ENCODE peak calls at places on chromosomes 11 and 22, in seven cellular contexts. H is lower lobe of right lung, O is HAP-1, S is colonic mucosa, K is HepG2, V is GM06990, T is OCI-LY7. N is an unnamed sample.

GRCh38 chr22:46646531-46647211 is 26.5 kb downstream of the GRAMD4 start:
- DNase-seq in H (no peak), O (no peak), S (peak), K (peak), V (no peak), T (no peak), N (no peak)

GRCh38 chr11:112526699-112527410 is 266.2 kb upstream of the PLET1 start:
- DNase-seq in H (no peak), O (no peak), S (no peak), K (no peak), V (no peak), T (no peak), N (no peak)

GRCh38 chr11:69963533-69964246 is 114.4 kb upstream of the ANO1 start:
- DNase-seq in H (no peak), O (no peak), S (no peak), K (no peak), V (no peak), T (no peak), N (no peak)

GRCh38 chr11:3202759-3203158 is 15.9 kb downstream of the MRGPRG start:
- DNase-seq in H (no peak), O (no peak), S (no peak), K (no peak), V (no peak), T (no peak), N (no peak)

GRCh38 chr11:27857014-27857413 is 156.8 kb upstream of the BDNF start:
- DNase-seq in H (no peak), O (no peak), S (no peak), K (no peak), V (peak), T (peak), N (no peak)

GRCh38 chr11:61815790-61816735 is 740 bp downstream of the FADS1 start:
- DNase-seq in H (peak), O (peak), S (peak), K (peak), V (peak), T (no peak), N (no peak)

GRCh38 chr11:76648061-76648460 is 22.5 kb downstream of the LRRC32 start:
- DNase-seq in H (no peak), O (no peak), S (no peak), K (no peak), V (no peak), T (no peak), N (no peak)

GRCh38 chr11:75238595-75239245 is 1.9 kb upstream of the TPBGL start:
- DNase-seq in H (no peak), O (no peak), S (no peak), K (no peak), V (no peak), T (no peak), N (no peak)

GRCh38 chr11:11657101-11657935 is 35.5 kb upstream of the GALNT18 start:
- DNase-seq in H (no peak), O (no peak), S (no peak), K (no peak), V (no peak), T (no peak), N (no peak)

GRCh38 chr11:104665631-104666030 is 232.6 kb downstream of the CASP12 start:
- DNase-seq in H (no peak), O (no peak), S (no peak), K (no peak), V (no peak), T (no peak), N (peak)

GRCh38 chr11:9002920-9003572 is 755 bp downstream of the NRIP3 start:
- DNase-seq in H (no peak), O (no peak), S (no peak), K (no peak), V (no peak), T (no peak), N (no peak)

GRCh38 chr11:114200351-114200750 is 95.8 kb upstream of the NNMT start:
- DNase-seq in H (no peak), O (no peak), S (no peak), K (no peak), V (no peak), T (no peak), N (no peak)

GRCh38 chr11:73729594-73730206 is 31.2 kb downstream of the RAB6A start:
- DNase-seq in H (no peak), O (peak), S (no peak), K (peak), V (no peak), T (peak), N (no peak)

GRCh38 chr11:131302831-131303230 is 67.6 kb upstream of the NTM start:
- DNase-seq in H (no peak), O (no peak), S (no peak), K (no peak), V (no peak), T (no peak), N (peak)

GRCh38 chr11:115220881-115221280 is 283.3 kb downstream of the CADM1 start:
- DNase-seq in H (no peak), O (no peak), S (no peak), K (no peak), V (no peak), T (no peak), N (no peak)

GRCh38 chr22:21657361-21658118 is 8.3 kb upstream of the PPIL2 start:
- DNase-seq in H (peak), O (peak), S (peak), K (peak), V (peak), T (peak), N (no peak)

GRCh38 chr22:45212992-45213751 is 27.5 kb downstream of the KIAA0930 start:
- DNase-seq in H (peak), O (no peak), S (no peak), K (no peak), V (no peak), T (no peak), N (no peak)

GRCh38 chr11:74720596-74721478 is 10.4 kb downstream of the CHRDL2 start:
- DNase-seq in H (peak), O (peak), S (peak), K (no peak), V (no peak), T (no peak), N (no peak)

GRCh38 chr11:8717876-8718753 is 35.5 kb downstream of the RPL27A start:
- DNase-seq in H (no peak), O (no peak), S (no peak), K (peak), V (peak), T (no peak), N (peak)

GRCh38 chr11:17014321-17014773 is at the start of gene PLEKHA7:
- DNase-seq in H (no peak), O (no peak), S (peak), K (peak), V (no peak), T (no peak), N (no peak)

GRCh38 chr11:131640320-131640719 is 269.9 kb downstream of the NTM start:
- DNase-seq in H (no peak), O (no peak), S (no peak), K (no peak), V (no peak), T (no peak), N (no peak)

GRCh38 chr11:1072821-1073231 is 1.8 kb upstream of the MUC2 start:
- DNase-seq in H (no peak), O (no peak), S (no peak), K (no peak), V (no peak), T (no peak), N (no peak)

GRCh38 chr11:125072961-125073590 is 10.0 kb downstream of the SLC37A2 start:
- DNase-seq in H (peak), O (no peak), S (no peak), K (no peak), V (no peak), T (no peak), N (no peak)

GRCh38 chr11:65833297-65834030 is at the start of gene SNX32:
- DNase-seq in H (peak), O (peak), S (peak), K (no peak), V (peak), T (no peak), N (peak)
- H3K4me3 ChIP-seq in H (peak), O (peak), S (peak), K (no peak), V (peak), T (no peak), N (peak)

DNA sequence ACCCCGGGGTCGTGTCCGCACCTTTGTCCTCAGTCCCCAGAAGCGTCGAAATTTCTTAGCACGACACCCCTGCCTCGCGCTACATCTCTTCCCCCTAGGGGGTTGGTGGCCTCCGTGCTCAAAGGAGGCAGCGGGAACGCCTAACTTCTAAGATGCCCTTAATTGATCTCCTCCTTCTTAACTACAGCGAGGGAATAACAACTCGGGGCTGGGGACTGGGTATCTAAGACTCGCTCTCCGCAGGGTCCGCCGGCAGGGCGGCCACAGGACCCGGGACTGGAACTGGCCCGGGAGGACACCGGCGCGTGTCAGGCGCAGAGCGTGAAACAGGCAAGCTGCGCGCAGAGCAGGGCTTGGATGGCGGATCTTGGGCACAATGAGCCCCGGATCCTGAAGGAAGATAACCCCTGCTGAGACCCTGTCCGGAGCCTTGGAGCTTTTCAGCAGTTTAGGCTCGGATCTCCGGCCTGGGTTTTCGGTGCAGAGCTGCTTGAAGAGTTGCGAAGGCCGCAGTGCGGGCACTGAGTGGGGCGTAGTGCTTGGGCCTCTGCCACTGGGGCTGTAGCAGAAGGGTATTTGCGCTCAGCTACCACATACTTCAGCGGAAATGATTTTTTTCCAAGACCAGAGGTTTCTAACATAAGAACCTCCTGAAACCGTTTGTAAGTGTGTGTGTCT is 2.0 kb upstream of the CALCA start:
- DNase-seq in H (no peak), O (no peak), S (no peak), K (no peak), V (peak), T (no peak), N (no peak)
- H3K4me3 ChIP-seq in H (peak), O (no peak), S (peak), K (no peak), V (no peak), T (no peak), N (peak)

DNA sequence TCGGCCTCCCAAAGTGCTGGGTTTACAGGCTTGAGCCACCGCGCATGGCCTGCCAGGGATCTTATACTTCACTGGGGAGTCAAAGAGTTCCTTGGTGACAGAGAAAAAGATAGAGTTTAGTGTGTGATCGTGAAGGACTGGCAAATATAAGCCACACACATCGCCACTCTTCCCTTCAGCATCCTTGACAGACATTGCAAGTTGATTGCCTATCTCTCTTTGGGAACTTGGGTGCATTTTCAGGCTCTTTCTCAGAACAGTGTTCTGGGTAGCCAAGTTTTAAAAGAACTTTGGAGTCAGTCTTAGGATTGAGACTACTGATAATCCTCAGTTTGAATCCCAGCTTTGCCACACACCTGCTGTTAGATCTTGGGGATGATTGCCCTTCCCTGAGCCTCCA is 19.8 kb downstream of the MIAT start:
- DNase-seq in H (no peak), O (no peak), S (no peak), K (no peak), V (no peak), T (no peak), N (no peak)
- H3K4me3 ChIP-seq in H (no peak), O (no peak), S (no peak), K (no peak), V (no peak), T (no peak), N (no peak)

GRCh38 chr11:46302866-46303265 is 25.4 kb downstream of the CREB3L1 start:
- DNase-seq in H (no peak), O (no peak), S (no peak), K (no peak), V (peak), T (peak), N (no peak)

GRCh38 chr11:46298699-46299424 is 21.4 kb downstream of the CREB3L1 start:
- DNase-seq in H (no peak), O (no peak), S (no peak), K (no peak), V (no peak), T (no peak), N (no peak)

GRCh38 chr11:46296520-46297448 is 19.3 kb downstream of the CREB3L1 start:
- DNase-seq in H (no peak), O (no peak), S (no peak), K (no peak), V (no peak), T (no peak), N (peak)

GRCh38 chr11:46300270-46300669 is 22.8 kb downstream of the CREB3L1 start:
- DNase-seq in H (no peak), O (no peak), S (no peak), K (no peak), V (no peak), T (no peak), N (no peak)

DNA sequence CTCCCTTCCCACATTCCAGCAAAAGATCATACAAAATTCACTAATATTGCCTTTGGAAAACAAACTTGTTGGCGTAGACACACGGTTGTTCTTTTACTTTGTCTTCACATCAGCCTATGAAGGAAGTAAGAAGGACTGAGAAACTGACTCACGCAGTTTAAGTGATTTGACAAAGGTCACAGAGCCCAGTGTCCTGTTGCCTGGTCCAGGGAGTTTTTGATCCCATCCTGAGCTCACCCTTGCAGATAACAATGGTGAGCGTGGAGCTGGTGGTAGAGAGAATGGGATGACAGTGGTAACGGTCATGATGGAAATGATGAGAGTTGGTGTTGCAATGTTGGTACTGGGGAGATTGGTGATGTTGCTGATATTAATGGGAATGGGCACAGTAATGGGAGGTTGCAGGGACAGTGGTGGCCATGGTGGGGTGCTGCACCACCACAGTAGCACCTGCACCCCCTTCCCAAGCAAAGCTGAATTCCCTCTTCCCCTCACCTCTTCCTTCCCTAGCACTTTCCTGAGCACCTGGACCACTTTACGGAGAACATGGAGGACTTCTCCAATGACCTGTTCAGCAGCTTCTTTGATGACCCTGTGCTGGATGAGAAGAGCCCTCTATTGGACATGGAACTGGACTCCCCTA is 22.1 kb downstream of the CREB3L1 start:
- DNase-seq in H (no peak), O (no peak), S (no peak), K (no peak), V (no peak), T (no peak), N (no peak)
- H3K4me3 ChIP-seq in H (no peak), O (no peak), S (no peak), K (no peak), V (no peak), T (no peak), N (no peak)

GRCh38 chr22:42933783-42934144 is 76.7 kb upstream of the ARFGAP3 start:
- DNase-seq in H (no peak), O (no peak), S (no peak), K (peak), V (no peak), T (no peak), N (peak)
- H3K4me3 ChIP-seq in H (no peak), O (no peak), S (no peak), K (no peak), V (peak), T (peak), N (peak)

GRCh38 chr22:34319346-34319745 is 399.1 kb upstream of the LARGE1 start:
- DNase-seq in H (no peak), O (no peak), S (no peak), K (no peak), V (no peak), T (no peak), N (no peak)
- H3K4me3 ChIP-seq in H (no peak), O (no peak), S (no peak), K (no peak), V (no peak), T (no peak), N (no peak)

GRCh38 chr22:23789121-23789520 is 2.4 kb downstream of the SMARCB1 start:
- DNase-seq in H (no peak), O (no peak), S (no peak), K (no peak), V (no peak), T (no peak), N (no peak)

GRCh38 chr22:23787600-23787896 is 782 bp downstream of the SMARCB1 start:
- DNase-seq in H (no peak), O (no peak), S (no peak), K (no peak), V (no peak), T (no peak), N (no peak)

GRCh38 chr22:23786261-23786710 is 480 bp upstream of the SMARCB1 start:
- DNase-seq in H (no peak), O (no peak), S (no peak), K (no peak), V (no peak), T (peak), N (no peak)

GRCh38 chr22:23786752-23787599 is at the start of gene SMARCB1:
- DNase-seq in H (peak), O (peak), S (peak), K (peak), V (peak), T (peak), N (peak)

DNA sequence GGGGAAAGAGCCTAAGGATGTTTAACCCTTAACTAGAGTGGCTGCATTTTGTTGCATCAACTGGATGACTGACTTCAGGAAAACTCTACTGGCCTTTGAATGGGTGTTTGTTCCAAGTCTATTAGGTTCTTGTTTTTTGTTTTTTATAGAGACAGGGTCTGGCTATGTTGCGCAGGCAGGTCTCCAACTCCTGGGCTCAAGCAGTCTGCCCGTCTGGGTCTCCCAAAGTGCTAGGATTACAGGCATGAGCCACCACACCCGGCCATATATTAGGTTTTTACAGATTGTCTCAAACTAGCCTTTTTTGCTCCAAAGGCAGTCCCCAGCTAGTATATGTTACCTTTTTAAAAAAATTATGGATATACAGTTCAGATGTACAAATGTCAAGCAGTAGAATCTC is 1.1 kb downstream of the SMARCB1 start:
- DNase-seq in H (peak), O (no peak), S (no peak), K (no peak), V (no peak), T (no peak), N (no peak)
- H3K4me3 ChIP-seq in H (peak), O (peak), S (peak), K (peak), V (peak), T (peak), N (peak)

GRCh38 chr22:30767656-30768055 is 73.0 kb downstream of the OSBP2 start:
- DNase-seq in H (no peak), O (no peak), S (peak), K (no peak), V (no peak), T (no peak), N (no peak)

DNA sequence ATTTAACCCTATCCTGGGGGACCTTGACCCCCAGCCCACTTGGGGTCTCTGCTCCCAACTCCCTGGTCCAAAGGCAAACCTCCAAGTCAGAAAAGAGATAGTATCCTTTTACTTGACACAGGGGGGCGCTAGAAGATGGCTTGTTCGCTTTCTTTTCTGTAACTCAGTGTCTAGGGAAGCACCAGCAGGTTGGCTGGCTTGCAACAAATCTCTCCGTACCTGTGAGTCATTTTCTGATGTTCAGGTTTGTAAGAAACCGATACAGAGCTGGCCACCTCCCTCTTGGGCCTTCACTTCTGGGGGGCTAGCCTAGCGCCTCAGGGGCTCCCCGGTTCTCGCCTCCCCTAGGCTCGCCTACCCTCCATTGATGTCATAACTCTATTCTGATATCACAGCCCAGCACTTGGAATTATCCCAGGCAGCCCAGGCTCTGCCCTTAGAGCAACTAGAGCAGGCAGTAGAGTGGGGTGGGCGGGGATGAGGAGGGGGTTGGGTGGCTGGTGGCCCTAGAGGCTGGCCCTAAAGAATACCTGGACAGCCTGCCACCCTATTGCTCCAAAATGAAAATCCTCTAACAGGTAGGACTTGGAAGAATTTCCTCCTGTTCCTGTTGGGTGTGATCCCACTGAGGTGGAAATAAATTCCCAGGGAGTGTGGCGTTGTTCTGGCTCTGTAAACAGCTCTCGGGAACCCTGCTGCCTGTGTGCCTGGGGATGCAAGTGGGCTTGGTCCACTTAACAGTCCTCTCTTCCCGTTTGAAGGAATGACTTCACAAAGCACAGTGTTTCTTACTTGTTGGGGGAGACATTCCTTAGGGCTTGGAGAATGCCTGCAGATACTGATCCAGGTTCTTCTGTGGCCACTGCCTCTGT is 69.4 kb downstream of the OSBP2 start:
- DNase-seq in H (no peak), O (peak), S (peak), K (peak), V (no peak), T (peak), N (peak)
- H3K4me3 ChIP-seq in H (no peak), O (no peak), S (no peak), K (no peak), V (no peak), T (no peak), N (no peak)

N was measured in skeletal muscle cell.